ENCODE peak calls at places on chromosome 17, in seven cellular contexts. Q is H9, L is retinal pigment epithelial cell, C is NCI-H510A treated with DMSO at 0.1 percent for 48 hours, M is suprapubic skin, W is epithelial cell of prostate, F is AG04450. Y is an unnamed sample.

GRCh38 chr17:15883617-15884111 is 61.3 kb upstream of the ADORA2B start:
- DNase-seq in Q (no peak), L (peak), C (no peak), M (no peak), W (peak), F (peak), Y (no peak)

GRCh38 chr17:17840751-17841591 is 4.2 kb upstream of the SREBF1 start:
- DNase-seq in Q (peak), L (no peak), C (peak), M (no peak), W (peak), F (no peak), Y (no peak)

GRCh38 chr17:28570716-28571254 is 539 bp downstream of the PIGS start:
- DNase-seq in Q (peak), L (no peak), C (peak), M (no peak), W (no peak), F (no peak), Y (no peak)

GRCh38 chr17:75864448-75864871 is 9.3 kb upstream of the WBP2 start:
- DNase-seq in Q (peak), L (no peak), C (peak), M (peak), W (no peak), F (peak), Y (no peak)

GRCh38 chr17:65057520-65058075 is 1.1 kb upstream of the GNA13 start:
- DNase-seq in Q (no peak), L (no peak), C (no peak), M (peak), W (no peak), F (no peak), Y (no peak)

GRCh38 chr17:75384751-75385150 is 20.7 kb downstream of the GRB2 start:
- DNase-seq in Q (no peak), L (no peak), C (no peak), M (no peak), W (no peak), F (no peak), Y (no peak)

GRCh38 chr17:29060475-29060874 is 17.5 kb downstream of the PIPOX start:
- DNase-seq in Q (no peak), L (no peak), C (no peak), M (no peak), W (no peak), F (no peak), Y (no peak)

GRCh38 chr17:12603566-12603965 is 62.1 kb upstream of the MYOCD start:
- DNase-seq in Q (no peak), L (no peak), C (no peak), M (no peak), W (no peak), F (no peak), Y (no peak)

GRCh38 chr17:60321336-60322055 is 70.4 kb downstream of the USP32 start:
- DNase-seq in Q (no peak), L (no peak), C (no peak), M (no peak), W (no peak), F (no peak), Y (no peak)

GRCh38 chr17:64262422-64263260 is at the start of gene TEX2:
- DNase-seq in Q (peak), L (no peak), C (peak), M (peak), W (no peak), F (no peak), Y (no peak)

GRCh38 chr17:16328997-16329396 is 24.3 kb downstream of the CENPV start:
- DNase-seq in Q (no peak), L (no peak), C (no peak), M (no peak), W (no peak), F (no peak), Y (no peak)

GRCh38 chr17:7438050-7438614 is 1.2 kb upstream of the FGF11 start:
- DNase-seq in Q (peak), L (no peak), C (no peak), M (peak), W (no peak), F (no peak), Y (peak)

Y was measured in RWPE2.